ENCODE peak calls at places on chromosomes 7 and 10, in five cellular contexts. K is WTC11, B is HepG2, U is GM12878, L is K562. R is an unnamed sample.

GRCh38 chr7:92179393-92179924 is 517 bp upstream of the LRRD1 start:
- DNase-seq in B (no peak), K (no peak), L (no peak), U (no peak), R (no peak)

GRCh38 chr7:134355925-134356324 is 39.2 kb upstream of the SLC35B4 start:
- DNase-seq in B (peak), L (no peak), U (no peak), K (no peak), R (peak)

GRCh38 chr7:41399171-41399570 is 303.7 kb downstream of the INHBA start:
- DNase-seq in K (no peak), U (no peak), B (no peak), L (no peak), R (no peak)

GRCh38 chr10:33274096-33274785 is 60.2 kb downstream of the NRP1 start:
- DNase-seq in B (no peak), L (no peak), K (no peak), U (no peak), R (peak)

GRCh38 chr7:44326261-44327125 is 1.1 kb upstream of the CAMK2B start:
- DNase-seq in U (no peak), K (no peak), B (no peak), L (no peak), R (no peak)

GRCh38 chr10:12406764-12407400 is 57.5 kb downstream of the CAMK1D start:
- DNase-seq in L (peak), U (no peak), B (no peak), K (no peak), R (no peak)

GRCh38 chr7:82715344-82715743 is 271.8 kb upstream of the CACNA2D1 start:
- DNase-seq in U (peak), K (no peak), L (no peak), B (no peak), R (no peak)

GRCh38 chr10:102344067-102344466 is 51.4 kb upstream of the NFKB2 start:
- DNase-seq in B (no peak), L (no peak), U (no peak), K (no peak), R (no peak)

GRCh38 chr7:63012633-63013183 is 985.9 kb upstream of the ZNF722 start:
- DNase-seq in B (no peak), L (no peak), K (no peak), U (no peak), R (no peak)

GRCh38 chr10:69051303-69051702 is 36.6 kb upstream of the SRGN start:
- DNase-seq in K (no peak), L (no peak), B (no peak), U (no peak), R (no peak)

DNA sequence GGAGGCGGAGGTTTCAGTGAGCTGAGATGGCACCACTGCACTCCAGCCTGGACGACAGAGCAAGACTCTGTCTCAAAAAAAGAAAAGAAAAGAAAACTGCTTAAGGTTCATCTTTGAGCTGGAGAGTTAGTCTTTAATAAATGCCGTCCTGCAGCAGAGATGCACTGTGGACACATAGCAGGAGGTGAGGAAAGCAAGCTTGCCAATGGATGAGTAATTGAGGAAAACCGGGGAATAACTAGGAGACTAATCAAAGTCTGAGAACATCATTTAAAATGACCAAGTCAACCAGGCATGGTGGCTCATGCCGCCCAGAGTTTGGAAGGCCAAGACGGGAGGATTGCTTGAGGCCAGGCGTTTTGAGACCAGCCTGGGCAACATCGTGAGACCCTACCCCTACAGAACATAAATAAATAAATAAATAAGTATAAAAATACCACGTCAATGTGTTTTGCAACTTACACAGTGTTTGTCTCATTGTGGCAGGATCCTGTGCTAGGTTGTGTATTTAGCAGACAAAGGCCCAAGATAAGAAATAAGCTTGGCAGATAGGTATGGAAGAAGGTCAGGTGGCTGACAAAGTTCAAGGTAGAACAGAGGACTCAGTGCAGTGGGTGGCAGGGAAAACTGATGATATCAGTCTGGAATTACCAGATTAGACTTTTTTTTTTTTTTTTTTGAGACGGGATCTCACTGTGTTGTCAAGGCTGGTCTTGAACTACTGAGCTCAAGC is 115.7 kb upstream of the KMT2C start:
- DNase-seq in U (no peak), L (no peak), B (peak), K (no peak), R (no peak)
- TF ChIP-seq ESRRA in U (no peak), L (no peak), B (no peak), K (no peak), R (no peak)

GRCh38 chr7:98617960-98618418 is 904 bp downstream of the NPTX2 start:
- DNase-seq in K (peak), L (no peak), U (no peak), B (no peak), R (no peak)

GRCh38 chr7:98618786-98619185 is 1.7 kb downstream of the NPTX2 start:
- DNase-seq in L (no peak), K (no peak), U (no peak), B (no peak), R (no peak)

GRCh38 chr7:98621573-98622482 is 4.7 kb downstream of the NPTX2 start:
- DNase-seq in B (no peak), L (no peak), U (no peak), K (no peak), R (no peak)

GRCh38 chr7:98617051-98617959 is at the start of gene NPTX2:
- DNase-seq in B (no peak), L (no peak), U (no peak), K (peak), R (no peak)

GRCh38 chr7:98619450-98620321 is 2.6 kb downstream of the NPTX2 start:
- DNase-seq in U (no peak), K (peak), L (no peak), B (peak), R (peak)
- TF ChIP-seq ESRRA in U (no peak), K (no peak), L (no peak), B (no peak), R (no peak)

GRCh38 chr10:110775406-110775805 is 96.3 kb upstream of the PDCD4 start:
- DNase-seq in B (no peak), U (no peak), K (no peak), L (no peak), R (no peak)

GRCh38 chr10:110775022-110775379 is 96.7 kb upstream of the PDCD4 start:
- DNase-seq in B (peak), K (no peak), L (no peak), U (no peak), R (peak)

GRCh38 chr10:110774069-110775021 is 97.4 kb upstream of the PDCD4 start:
- DNase-seq in L (peak), U (peak), K (no peak), B (peak), R (peak)

GRCh38 chr10:110772454-110773025 is 99.2 kb upstream of the PDCD4 start:
- DNase-seq in L (no peak), K (no peak), B (no peak), U (no peak), R (no peak)

GRCh38 chr10:110773693-110774068 is 98.0 kb upstream of the PDCD4 start:
- DNase-seq in B (no peak), U (no peak), K (no peak), L (peak), R (no peak)
- TF ChIP-seq ESRRA in B (no peak), U (no peak), K (no peak), L (no peak), R (no peak)

GRCh38 chr10:49307921-49308320 is 9.0 kb downstream of the C10orf71 start:
- DNase-seq in L (no peak), U (no peak), K (no peak), B (no peak), R (no peak)
- TF ChIP-seq ESRRA in L (no peak), U (no peak), K (no peak), B (no peak), R (no peak)

GRCh38 chr7:1635401-1635800 is 34.7 kb upstream of the ELFN1 start:
- DNase-seq in L (no peak), K (no peak), U (no peak), B (no peak), R (no peak)
- TF ChIP-seq ESRRA in L (no peak), K (no peak), U (no peak), B (no peak), R (no peak)

GRCh38 chr10:63554666-63555065 is 33.5 kb downstream of the REEP3 start:
- DNase-seq in L (no peak), B (no peak), U (peak), K (no peak), R (peak)

GRCh38 chr10:63555330-63555729 is 34.1 kb downstream of the REEP3 start:
- DNase-seq in B (no peak), L (no peak), K (no peak), U (no peak), R (no peak)

GRCh38 chr10:63553473-63553872 is 32.3 kb downstream of the REEP3 start:
- DNase-seq in U (no peak), B (no peak), K (no peak), L (no peak), R (no peak)

GRCh38 chr10:63549810-63550209 is 28.6 kb downstream of the REEP3 start:
- DNase-seq in U (no peak), K (no peak), B (no peak), L (no peak), R (no peak)

DNA sequence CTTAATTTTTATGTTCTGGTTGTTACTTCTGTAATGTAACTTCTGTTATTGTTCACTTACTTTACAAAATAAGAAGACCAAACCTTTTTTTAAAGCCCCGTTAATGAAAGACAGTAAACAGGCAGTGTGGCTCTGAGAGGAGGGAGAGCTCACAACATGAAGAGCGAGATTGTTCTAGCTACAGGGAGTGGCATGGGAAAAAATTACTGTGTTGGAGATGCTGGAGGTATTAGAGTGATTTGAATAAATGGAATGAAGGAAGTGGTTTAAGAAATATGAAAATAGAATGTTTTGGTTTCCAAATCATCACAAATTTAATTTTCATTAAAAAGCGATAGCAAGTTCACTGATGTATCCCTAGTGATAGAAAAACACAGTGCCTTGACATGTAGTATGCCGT is 31.8 kb downstream of the REEP3 start:
- DNase-seq in K (no peak), B (no peak), U (no peak), L (no peak), R (peak)
- TF ChIP-seq ESRRA in K (no peak), B (no peak), U (no peak), L (no peak), R (no peak)

DNA sequence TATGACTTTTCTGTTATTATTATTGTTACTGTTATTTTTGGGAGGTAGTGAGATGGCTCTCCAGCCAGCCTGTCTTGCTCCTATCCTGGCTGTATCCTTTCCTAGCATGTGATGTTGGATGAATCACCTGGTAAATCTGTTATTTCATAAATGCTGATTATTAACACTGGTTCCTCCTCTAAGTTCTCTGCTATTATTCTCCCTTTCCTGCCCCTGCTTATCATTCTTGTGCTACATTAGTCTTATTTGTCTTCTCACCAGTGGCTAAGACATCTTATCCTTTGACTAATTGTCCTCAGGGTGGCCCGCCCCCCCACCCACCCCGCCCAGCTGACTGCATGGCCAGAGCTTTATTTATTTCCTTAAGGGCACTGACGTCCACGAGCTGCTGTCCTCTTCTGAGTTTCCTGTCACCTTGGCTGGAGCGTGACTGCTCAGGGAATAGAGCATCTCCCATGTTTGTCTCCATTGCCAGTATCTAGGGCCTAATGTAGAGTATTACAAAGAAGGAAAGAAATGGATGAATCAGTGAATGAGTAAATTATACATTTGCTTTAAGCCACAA is 110.1 kb upstream of the KLF6 start:
- DNase-seq in B (no peak), K (no peak), L (no peak), U (no peak), R (peak)
- TF ChIP-seq ESRRA in B (no peak), K (no peak), L (no peak), U (no peak), R (no peak)

GRCh38 chr7:98836811-98837631 is 32.8 kb downstream of the TMEM130 start:
- DNase-seq in B (peak), L (peak), U (no peak), K (peak), R (peak)
- TF ChIP-seq ESRRA in B (no peak), L (no peak), U (no peak), K (no peak), R (no peak)